ENCODE peak calls at places on chromosomes 16 and 17, in seven cellular contexts. H is EL; U is NCI-H1436; M is naive thymus-derived CD4-positive, alpha-beta T cell; S is NCI-H2171; A is progenitor cell of endocrine pancreas; K is stimulated activated CD4-positive, alpha-beta T cell treated with anti-CD3 and anti-CD28 coated beads, Interleukin-1b, Interleukin-23, amount 100 ng/mL, for 1 hour. X is an unnamed sample.

GRCh38 chr16:52634528-52634927 is 87.6 kb upstream of the TOX3 start:
- DNase-seq in H (no peak), U (no peak), M (no peak), S (no peak), A (no peak), K (no peak), X (no peak)

GRCh38 chr17:74485012-74485743 is 18.7 kb downstream of the CD300A start:
- DNase-seq in H (no peak), U (no peak), M (no peak), S (no peak), A (no peak), K (no peak), X (no peak)

GRCh38 chr16:67965668-67966548 is 2.5 kb downstream of the SLC12A4 start:
- DNase-seq in H (no peak), U (no peak), M (no peak), S (no peak), A (no peak), K (no peak), X (no peak)

GRCh38 chr17:79610151-79610645 is 653 bp downstream of the RBFOX3 start:
- DNase-seq in H (no peak), U (no peak), M (no peak), S (peak), A (no peak), K (no peak), X (no peak)

GRCh38 chr16:67828651-67829050 is 13.5 kb upstream of the THAP11 start:
- DNase-seq in H (no peak), U (no peak), M (no peak), S (no peak), A (no peak), K (no peak), X (peak)

GRCh38 chr17:48997103-48997826 is at the start of gene IGF2BP1:
- DNase-seq in H (peak), U (no peak), M (no peak), S (no peak), A (peak), K (no peak), X (peak)

GRCh38 chr16:1367486-1368174 is 15.9 kb downstream of the GNPTG start:
- DNase-seq in H (no peak), U (no peak), M (no peak), S (no peak), A (no peak), K (no peak), X (peak)

GRCh38 chr17:5481451-5481850 is 4.5 kb downstream of the DERL2 start:
- DNase-seq in H (no peak), U (no peak), M (no peak), S (no peak), A (no peak), K (no peak), X (no peak)

GRCh38 chr17:77266891-77267341 is 126.1 kb downstream of the SEC14L1 start:
- DNase-seq in H (no peak), U (no peak), M (no peak), S (no peak), A (no peak), K (no peak), X (no peak)

GRCh38 chr17:33739714-33740113 is 446.6 kb upstream of the ASIC2 start:
- DNase-seq in H (no peak), U (no peak), M (no peak), S (no peak), A (no peak), K (no peak), X (no peak)

GRCh38 chr16:67967183-67967955 is 1.1 kb downstream of the SLC12A4 start:
- DNase-seq in H (peak), U (no peak), M (peak), S (no peak), A (no peak), K (no peak), X (no peak)

GRCh38 chr17:75832164-75832651 is 12.0 kb downstream of the UNC13D start:
- DNase-seq in H (peak), U (no peak), M (peak), S (no peak), A (no peak), K (no peak), X (peak)

GRCh38 chr17:33674685-33675084 is 381.6 kb upstream of the ASIC2 start:
- DNase-seq in H (peak), U (peak), M (peak), S (peak), A (peak), K (no peak), X (no peak)

GRCh38 chr17:5485270-5486205 is at the start of gene DERL2:
- DNase-seq in H (peak), U (no peak), M (no peak), S (peak), A (no peak), K (no peak), X (no peak)

GRCh38 chr16:7691533-7691932 is 358.9 kb downstream of the RBFOX1 start:
- DNase-seq in H (no peak), U (no peak), M (no peak), S (no peak), A (no peak), K (no peak), X (no peak)

GRCh38 chr16:22192261-22193133 is 13.6 kb upstream of the EEF2K start:
- DNase-seq in H (peak), U (no peak), M (peak), S (no peak), A (no peak), K (peak), X (peak)

GRCh38 chr17:7045492-7046126 is 1.7 kb upstream of the SLC16A11 start:
- DNase-seq in H (peak), U (peak), M (peak), S (peak), A (no peak), K (no peak), X (no peak)

GRCh38 chr16:31388535-31388934 is 4.6 kb upstream of the ITGAD start:
- DNase-seq in H (no peak), U (no peak), M (no peak), S (no peak), A (no peak), K (no peak), X (no peak)

GRCh38 chr16:29668267-29668666 is 5.2 kb downstream of the SPN start:
- DNase-seq in H (no peak), U (no peak), M (no peak), S (no peak), A (no peak), K (no peak), X (no peak)

GRCh38 chr16:92431-93339 is 14.7 kb downstream of the MPG start:
- DNase-seq in H (no peak), U (no peak), M (no peak), S (no peak), A (no peak), K (no peak), X (peak)

GRCh38 chr17:47941998-47942490 is 673 bp downstream of the PNPO start:
- DNase-seq in H (no peak), U (no peak), M (peak), S (no peak), A (no peak), K (no peak), X (no peak)

GRCh38 chr17:49244839-49245238 is 14.3 kb upstream of the PHOSPHO1 start:
- DNase-seq in H (no peak), U (no peak), M (no peak), S (no peak), A (no peak), K (no peak), X (no peak)

GRCh38 chr17:4165301-4166010 is 22.5 kb downstream of the CYB5D2 start:
- DNase-seq in H (no peak), U (no peak), M (no peak), S (no peak), A (no peak), K (no peak), X (no peak)

GRCh38 chr17:77867976-77868713 is 90.4 kb upstream of the TNRC6C start:
- DNase-seq in H (no peak), U (no peak), M (no peak), S (no peak), A (no peak), K (no peak), X (no peak)

GRCh38 chr16:84565669-84566495 is 52.0 kb downstream of the COTL1 start:
- DNase-seq in H (no peak), U (no peak), M (no peak), S (no peak), A (no peak), K (no peak), X (no peak)

GRCh38 chr17:73667184-73667959 is 23.1 kb upstream of the SDK2 start:
- DNase-seq in H (no peak), U (no peak), M (peak), S (no peak), A (no peak), K (no peak), X (no peak)

GRCh38 chr17:64073771-64074703 is 53.6 kb upstream of the ICAM2 start:
- DNase-seq in H (no peak), U (peak), M (no peak), S (no peak), A (no peak), K (no peak), X (no peak)